ENCODE peak calls at places on chromosome 5, in seven cellular contexts. One of them, this sample, is unnamed.
A peak's percentile ranks its signal among the peaks of the same experiment; 100 is the strongest.

GRCh38 chr5:60334281-60334713 is 365.7 kb downstream of the DEPDC1B start:
- DNase-seq in endothelial cell of umbilical vein: no peak
- DNase-seq in hepatocyte: no peak
- DNase-seq in HCT116: no peak
- DNase-seq in astrocyte: peak; percentile 83
- DNase-seq in mammary epithelial cell: peak; percentile 76
- DNase-seq in GM23248: peak; percentile 86
- DNase-seq in this sample: no peak

GRCh38 chr5:51468196-51468595 is 84.9 kb downstream of the ISL1 start:
- DNase-seq in endothelial cell of umbilical vein: no peak
- DNase-seq in hepatocyte: peak; percentile 25
- DNase-seq in HCT116: no peak
- DNase-seq in astrocyte: no peak
- DNase-seq in mammary epithelial cell: no peak
- DNase-seq in GM23248: no peak
- DNase-seq in this sample: no peak

GRCh38 chr5:100641833-100642232 is 106.7 kb downstream of the FAM174A start:
- DNase-seq in endothelial cell of umbilical vein: no peak
- DNase-seq in hepatocyte: no peak
- DNase-seq in HCT116: no peak
- DNase-seq in astrocyte: no peak
- DNase-seq in mammary epithelial cell: no peak
- DNase-seq in GM23248: no peak
- DNase-seq in this sample: no peak

GRCh38 chr5:91144491-91145232 is 238.5 kb downstream of the ARRDC3 start:
- DNase-seq in endothelial cell of umbilical vein: peak; percentile 89
- DNase-seq in hepatocyte: no peak
- DNase-seq in HCT116: no peak
- DNase-seq in astrocyte: no peak
- DNase-seq in mammary epithelial cell: no peak
- DNase-seq in GM23248: no peak
- DNase-seq in this sample: no peak

GRCh38 chr5:116759860-116760644 is 185.4 kb upstream of the SEMA6A start:
- DNase-seq in endothelial cell of umbilical vein: no peak
- DNase-seq in hepatocyte: no peak
- DNase-seq in HCT116: no peak
- DNase-seq in astrocyte: peak; percentile 62
- DNase-seq in mammary epithelial cell: no peak
- DNase-seq in GM23248: no peak
- DNase-seq in this sample: no peak

GRCh38 chr5:148733601-148734438 is 79.5 kb upstream of the HTR4 start:
- DNase-seq in endothelial cell of umbilical vein: peak; percentile 83
- DNase-seq in hepatocyte: peak; percentile 91
- DNase-seq in HCT116: peak; percentile 78
- DNase-seq in astrocyte: peak; percentile 60
- DNase-seq in mammary epithelial cell: peak; percentile 65
- DNase-seq in GM23248: peak; percentile 82
- DNase-seq in this sample: peak; percentile 63

GRCh38 chr5:57862471-57863282 is 380.1 kb upstream of the ACTBL2 start:
- DNase-seq in endothelial cell of umbilical vein: no peak
- DNase-seq in hepatocyte: peak; percentile 33
- DNase-seq in HCT116: no peak
- DNase-seq in astrocyte: peak; percentile 98
- DNase-seq in mammary epithelial cell: peak; percentile 98
- DNase-seq in GM23248: peak; percentile 92
- DNase-seq in this sample: no peak

GRCh38 chr5:141172381-141173204 is at the start of gene PCDHB7:
- DNase-seq in endothelial cell of umbilical vein: peak; percentile 35
- DNase-seq in hepatocyte: no peak
- DNase-seq in HCT116: peak; percentile 19
- DNase-seq in astrocyte: no peak
- DNase-seq in mammary epithelial cell: peak; percentile 24
- DNase-seq in GM23248: peak; percentile 67
- DNase-seq in this sample: peak; percentile 42

GRCh38 chr5:40191041-40191550 is 488.6 kb upstream of the PTGER4 start:
- DNase-seq in endothelial cell of umbilical vein: peak; percentile 93
- DNase-seq in hepatocyte: no peak
- DNase-seq in HCT116: no peak
- DNase-seq in astrocyte: no peak
- DNase-seq in mammary epithelial cell: no peak
- DNase-seq in GM23248: no peak
- DNase-seq in this sample: no peak

GRCh38 chr5:17157294-17157693 is 60.1 kb upstream of the BASP1 start:
- DNase-seq in endothelial cell of umbilical vein: no peak
- DNase-seq in hepatocyte: no peak
- DNase-seq in HCT116: no peak
- DNase-seq in astrocyte: peak; percentile 45
- DNase-seq in mammary epithelial cell: no peak
- DNase-seq in GM23248: peak; percentile 83
- DNase-seq in this sample: no peak

GRCh38 chr5:16880547-16880946 is 55.5 kb downstream of the MYO10 start:
- DNase-seq in endothelial cell of umbilical vein: no peak
- DNase-seq in hepatocyte: no peak
- DNase-seq in HCT116: no peak
- DNase-seq in astrocyte: no peak
- DNase-seq in mammary epithelial cell: no peak
- DNase-seq in GM23248: no peak
- DNase-seq in this sample: no peak

GRCh38 chr5:172188893-172189692 is 1.1 kb upstream of the STK10 start:
- DNase-seq in endothelial cell of umbilical vein: no peak
- DNase-seq in hepatocyte: no peak
- DNase-seq in HCT116: no peak
- DNase-seq in astrocyte: peak; percentile 73
- DNase-seq in mammary epithelial cell: no peak
- DNase-seq in GM23248: no peak
- DNase-seq in this sample: no peak

GRCh38 chr5:172186114-172186695 is 1.8 kb downstream of the STK10 start:
- DNase-seq in endothelial cell of umbilical vein: no peak
- DNase-seq in hepatocyte: no peak
- DNase-seq in HCT116: no peak
- DNase-seq in astrocyte: no peak
- DNase-seq in mammary epithelial cell: no peak
- DNase-seq in GM23248: no peak
- DNase-seq in this sample: no peak

GRCh38 chr5:172187118-172188032 is 649 bp downstream of the STK10 start:
- DNase-seq in endothelial cell of umbilical vein: peak; percentile 49
- DNase-seq in hepatocyte: peak; percentile 82
- DNase-seq in HCT116: peak; percentile 26
- DNase-seq in astrocyte: peak; percentile 69
- DNase-seq in mammary epithelial cell: peak; percentile 93
- DNase-seq in GM23248: peak; percentile 91
- DNase-seq in this sample: peak; percentile 66

GRCh38 chr5:172189693-172190296 is 1.8 kb upstream of the STK10 start:
- DNase-seq in endothelial cell of umbilical vein: no peak
- DNase-seq in hepatocyte: no peak
- DNase-seq in HCT116: no peak
- DNase-seq in astrocyte: no peak
- DNase-seq in mammary epithelial cell: no peak
- DNase-seq in GM23248: no peak
- DNase-seq in this sample: no peak

GRCh38 chr5:172188033-172188892 is at the start of gene STK10:
- DNase-seq in endothelial cell of umbilical vein: peak; percentile 91
- DNase-seq in hepatocyte: peak; percentile 95
- DNase-seq in HCT116: peak; percentile 75
- DNase-seq in astrocyte: peak; percentile 75
- DNase-seq in mammary epithelial cell: peak; percentile 90
- DNase-seq in GM23248: peak; percentile 98
- DNase-seq in this sample: peak; percentile 89
- TF ChIP-seq EZH2 in endothelial cell of umbilical vein: no peak
- TF ChIP-seq EZH2 in hepatocyte: no peak
- TF ChIP-seq EZH2 in HCT116: no peak
- TF ChIP-seq EZH2 in astrocyte: no peak
- TF ChIP-seq EZH2 in mammary epithelial cell: no peak
- TF ChIP-seq EZH2 in GM23248: no peak
- TF ChIP-seq EZH2 in this sample: no peak

GRCh38 chr5:172683696-172684464 is 42.8 kb downstream of the NEURL1B start:
- DNase-seq in endothelial cell of umbilical vein: peak; percentile 15
- DNase-seq in hepatocyte: peak; percentile 52
- DNase-seq in HCT116: no peak
- DNase-seq in astrocyte: no peak
- DNase-seq in mammary epithelial cell: no peak
- DNase-seq in GM23248: no peak
- DNase-seq in this sample: no peak
- TF ChIP-seq EZH2 in endothelial cell of umbilical vein: peak; percentile 64
- TF ChIP-seq EZH2 in hepatocyte: peak; percentile 46
- TF ChIP-seq EZH2 in HCT116: no peak
- TF ChIP-seq EZH2 in astrocyte: peak; percentile 48
- TF ChIP-seq EZH2 in mammary epithelial cell: no peak
- TF ChIP-seq EZH2 in GM23248: no peak
- TF ChIP-seq EZH2 in this sample: no peak

GRCh38 chr5:42423285-42424152 is at the start of gene GHR:
- DNase-seq in endothelial cell of umbilical vein: peak; percentile 89
- DNase-seq in hepatocyte: peak; percentile 93
- DNase-seq in HCT116: peak; percentile 6
- DNase-seq in astrocyte: peak; percentile 86
- DNase-seq in mammary epithelial cell: peak; percentile 84
- DNase-seq in GM23248: peak; percentile 95
- DNase-seq in this sample: no peak
- TF ChIP-seq EZH2 in endothelial cell of umbilical vein: no peak
- TF ChIP-seq EZH2 in hepatocyte: no peak
- TF ChIP-seq EZH2 in HCT116: no peak
- TF ChIP-seq EZH2 in astrocyte: no peak
- TF ChIP-seq EZH2 in mammary epithelial cell: no peak
- TF ChIP-seq EZH2 in GM23248: no peak
- TF ChIP-seq EZH2 in this sample: no peak

DNA sequence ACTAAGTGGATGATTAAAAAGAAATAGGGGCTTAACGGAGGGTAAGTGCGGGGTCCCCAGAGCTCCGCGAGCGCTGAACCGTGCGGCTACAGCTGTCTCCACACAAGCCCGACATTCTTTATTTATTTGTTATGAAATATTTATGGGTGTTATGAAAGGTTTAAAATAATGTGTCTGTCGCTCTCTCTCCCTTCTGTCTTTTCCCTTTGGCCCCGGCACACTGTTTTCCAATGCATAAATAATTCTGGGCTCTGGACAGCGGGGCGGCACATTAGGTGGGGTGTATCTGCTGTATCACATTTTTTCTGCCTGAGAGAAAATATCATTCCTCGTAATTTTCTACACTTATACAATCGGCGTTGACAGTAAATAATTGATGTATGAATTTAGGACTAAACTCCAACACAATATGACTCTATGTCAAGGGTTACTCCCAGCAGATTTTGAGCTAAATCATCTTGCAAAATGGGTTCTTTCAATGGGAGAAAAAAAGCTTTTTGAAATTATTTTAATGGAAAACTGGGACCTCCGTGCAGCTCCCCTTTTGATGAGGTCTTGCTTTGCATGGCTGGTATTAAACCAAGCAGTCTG is 370.4 kb upstream of the IRX4 start:
- DNase-seq in endothelial cell of umbilical vein: no peak
- DNase-seq in hepatocyte: no peak
- DNase-seq in HCT116: no peak
- DNase-seq in astrocyte: no peak
- DNase-seq in mammary epithelial cell: no peak
- DNase-seq in GM23248: no peak
- DNase-seq in this sample: no peak
- TF ChIP-seq EZH2 in endothelial cell of umbilical vein: no peak
- TF ChIP-seq EZH2 in hepatocyte: no peak
- TF ChIP-seq EZH2 in HCT116: no peak
- TF ChIP-seq EZH2 in astrocyte: no peak
- TF ChIP-seq EZH2 in mammary epithelial cell: no peak
- TF ChIP-seq EZH2 in GM23248: no peak
- TF ChIP-seq EZH2 in this sample: no peak

GRCh38 chr5:1929108-1929991 is 46.6 kb upstream of the IRX4 start:
- DNase-seq in endothelial cell of umbilical vein: no peak
- DNase-seq in hepatocyte: no peak
- DNase-seq in HCT116: no peak
- DNase-seq in astrocyte: no peak
- DNase-seq in mammary epithelial cell: no peak
- DNase-seq in GM23248: no peak
- DNase-seq in this sample: no peak

GRCh38 chr5:1930501-1930879 is 47.8 kb upstream of the IRX4 start:
- DNase-seq in endothelial cell of umbilical vein: no peak
- DNase-seq in hepatocyte: no peak
- DNase-seq in HCT116: no peak
- DNase-seq in astrocyte: no peak
- DNase-seq in mammary epithelial cell: peak; percentile 34
- DNase-seq in GM23248: no peak
- DNase-seq in this sample: peak; percentile 13

GRCh38 chr5:1933364-1934055 is 50.8 kb upstream of the IRX4 start:
- DNase-seq in endothelial cell of umbilical vein: no peak
- DNase-seq in hepatocyte: no peak
- DNase-seq in HCT116: peak; percentile 79
- DNase-seq in astrocyte: no peak
- DNase-seq in mammary epithelial cell: peak; percentile 25
- DNase-seq in GM23248: no peak
- DNase-seq in this sample: no peak

GRCh38 chr5:1931590-1932138 is 48.9 kb upstream of the IRX4 start:
- DNase-seq in endothelial cell of umbilical vein: no peak
- DNase-seq in hepatocyte: peak; percentile 37
- DNase-seq in HCT116: no peak
- DNase-seq in astrocyte: no peak
- DNase-seq in mammary epithelial cell: peak; percentile 83
- DNase-seq in GM23248: no peak
- DNase-seq in this sample: no peak

GRCh38 chr5:1930880-1931589 is 48.3 kb upstream of the IRX4 start:
- DNase-seq in endothelial cell of umbilical vein: no peak
- DNase-seq in hepatocyte: peak; percentile 49
- DNase-seq in HCT116: no peak
- DNase-seq in astrocyte: no peak
- DNase-seq in mammary epithelial cell: peak; percentile 64
- DNase-seq in GM23248: peak; percentile 13
- DNase-seq in this sample: no peak
- TF ChIP-seq EZH2 in endothelial cell of umbilical vein: peak; percentile 54
- TF ChIP-seq EZH2 in hepatocyte: no peak
- TF ChIP-seq EZH2 in HCT116: no peak
- TF ChIP-seq EZH2 in astrocyte: peak; percentile 56
- TF ChIP-seq EZH2 in mammary epithelial cell: no peak
- TF ChIP-seq EZH2 in GM23248: no peak
- TF ChIP-seq EZH2 in this sample: no peak

GRCh38 chr5:154474957-154475334 is 3.1 kb downstream of the HAND1 start:
- DNase-seq in endothelial cell of umbilical vein: no peak
- DNase-seq in hepatocyte: no peak
- DNase-seq in HCT116: no peak
- DNase-seq in astrocyte: no peak
- DNase-seq in mammary epithelial cell: no peak
- DNase-seq in GM23248: no peak
- DNase-seq in this sample: no peak
- TF ChIP-seq EZH2 in endothelial cell of umbilical vein: no peak
- TF ChIP-seq EZH2 in hepatocyte: no peak
- TF ChIP-seq EZH2 in HCT116: no peak
- TF ChIP-seq EZH2 in astrocyte: no peak
- TF ChIP-seq EZH2 in mammary epithelial cell: no peak
- TF ChIP-seq EZH2 in GM23248: no peak
- TF ChIP-seq EZH2 in this sample: no peak